ENCODE peak calls at places on chromosome 15, in eight cellular contexts. One of them, this sample, is unnamed.

GRCh38 chr15:81271761-81272644 is 51.9 kb downstream of the STARD5 start:
- DNase-seq in neural progenitor cell: no peak
- DNase-seq in BJ: no peak
- DNase-seq in pancreas: no peak
- DNase-seq in RWPE2: no peak
- DNase-seq in cardiac muscle cell: no peak
- DNase-seq in BE2C: no peak
- DNase-seq in CD8-positive, alpha-beta T cell: no peak
- DNase-seq in this sample: no peak

GRCh38 chr15:51267714-51268105 is 70.7 kb downstream of the CYP19A1 start:
- DNase-seq in pancreas: no peak
- DNase-seq in BE2C: peak; percentile 53
- DNase-seq in cardiac muscle cell: peak; percentile 26
- DNase-seq in BJ: no peak
- DNase-seq in neural progenitor cell: peak; percentile 37
- DNase-seq in RWPE2: no peak
- DNase-seq in CD8-positive, alpha-beta T cell: no peak
- DNase-seq in this sample: no peak

GRCh38 chr15:79769081-79769481 is 127.7 kb downstream of the MTHFS start:
- DNase-seq in neural progenitor cell: no peak
- DNase-seq in cardiac muscle cell: peak; percentile 8
- DNase-seq in RWPE2: no peak
- DNase-seq in pancreas: no peak
- DNase-seq in CD8-positive, alpha-beta T cell: no peak
- DNase-seq in BE2C: peak; percentile 25
- DNase-seq in BJ: no peak
- DNase-seq in this sample: no peak

GRCh38 chr15:41930221-41930866 is 36.5 kb upstream of the SPTBN5 start:
- DNase-seq in CD8-positive, alpha-beta T cell: no peak
- DNase-seq in BJ: peak; percentile 95
- DNase-seq in RWPE2: no peak
- DNase-seq in pancreas: no peak
- DNase-seq in cardiac muscle cell: no peak
- DNase-seq in neural progenitor cell: no peak
- DNase-seq in BE2C: no peak
- DNase-seq in this sample: peak; percentile 73

GRCh38 chr15:92323480-92323879 is 70.2 kb upstream of the ST8SIA2 start:
- DNase-seq in neural progenitor cell: no peak
- DNase-seq in BE2C: no peak
- DNase-seq in pancreas: no peak
- DNase-seq in cardiac muscle cell: no peak
- DNase-seq in BJ: no peak
- DNase-seq in CD8-positive, alpha-beta T cell: no peak
- DNase-seq in RWPE2: no peak
- DNase-seq in this sample: no peak

GRCh38 chr15:62904041-62904440 is 138.5 kb upstream of the TPM1 start:
- DNase-seq in neural progenitor cell: no peak
- DNase-seq in cardiac muscle cell: no peak
- DNase-seq in pancreas: no peak
- DNase-seq in BJ: no peak
- DNase-seq in BE2C: no peak
- DNase-seq in CD8-positive, alpha-beta T cell: no peak
- DNase-seq in RWPE2: no peak
- DNase-seq in this sample: no peak

GRCh38 chr15:83127547-83128150 is 20.2 kb downstream of the TM6SF1 start:
- DNase-seq in CD8-positive, alpha-beta T cell: no peak
- DNase-seq in BJ: no peak
- DNase-seq in pancreas: no peak
- DNase-seq in BE2C: no peak
- DNase-seq in RWPE2: no peak
- DNase-seq in cardiac muscle cell: no peak
- DNase-seq in neural progenitor cell: no peak
- DNase-seq in this sample: no peak

GRCh38 chr15:80449825-80450224 is 45.6 kb downstream of the ARNT2 start:
- DNase-seq in BE2C: no peak
- DNase-seq in RWPE2: no peak
- DNase-seq in neural progenitor cell: no peak
- DNase-seq in pancreas: no peak
- DNase-seq in CD8-positive, alpha-beta T cell: no peak
- DNase-seq in cardiac muscle cell: no peak
- DNase-seq in BJ: no peak
- DNase-seq in this sample: no peak

GRCh38 chr15:42608110-42608531 is 32.7 kb downstream of the STARD9 start:
- DNase-seq in RWPE2: no peak
- DNase-seq in pancreas: no peak
- DNase-seq in BE2C: peak; percentile 33
- DNase-seq in BJ: no peak
- DNase-seq in cardiac muscle cell: peak; percentile 22
- DNase-seq in neural progenitor cell: no peak
- DNase-seq in CD8-positive, alpha-beta T cell: peak; percentile 21
- DNase-seq in this sample: no peak

GRCh38 chr15:94164202-94164807 is 67.1 kb upstream of the MCTP2 start:
- DNase-seq in CD8-positive, alpha-beta T cell: peak; percentile 36
- DNase-seq in BJ: no peak
- DNase-seq in RWPE2: no peak
- DNase-seq in pancreas: no peak
- DNase-seq in cardiac muscle cell: peak; percentile 77
- DNase-seq in neural progenitor cell: peak; percentile 80
- DNase-seq in BE2C: peak; percentile 67
- DNase-seq in this sample: no peak

GRCh38 chr15:42091753-42092665 is 2.4 kb downstream of the PLA2G4D start:
- DNase-seq in neural progenitor cell: peak; percentile 37
- DNase-seq in BE2C: peak; percentile 44
- DNase-seq in cardiac muscle cell: no peak
- DNase-seq in pancreas: no peak
- DNase-seq in BJ: no peak
- DNase-seq in RWPE2: peak; percentile 84
- DNase-seq in CD8-positive, alpha-beta T cell: no peak
- DNase-seq in this sample: no peak

GRCh38 chr15:31262901-31263671 is 63.5 kb upstream of the KLF13 start:
- DNase-seq in BJ: no peak
- DNase-seq in BE2C: no peak
- DNase-seq in neural progenitor cell: no peak
- DNase-seq in CD8-positive, alpha-beta T cell: no peak
- DNase-seq in cardiac muscle cell: no peak
- DNase-seq in RWPE2: peak; percentile 45
- DNase-seq in pancreas: no peak
- DNase-seq in this sample: peak; percentile 75

GRCh38 chr15:33735637-33736247 is 232.6 kb upstream of the CHRM5 start:
- DNase-seq in BJ: no peak
- DNase-seq in neural progenitor cell: peak; percentile 72
- DNase-seq in RWPE2: no peak
- DNase-seq in pancreas: no peak
- DNase-seq in cardiac muscle cell: peak; percentile 69
- DNase-seq in CD8-positive, alpha-beta T cell: no peak
- DNase-seq in BE2C: peak; percentile 57
- DNase-seq in this sample: no peak

GRCh38 chr15:100199711-100200286 is 142.0 kb downstream of the ADAMTS17 start:
- DNase-seq in cardiac muscle cell: no peak
- DNase-seq in RWPE2: no peak
- DNase-seq in pancreas: no peak
- DNase-seq in CD8-positive, alpha-beta T cell: no peak
- DNase-seq in BE2C: no peak
- DNase-seq in BJ: no peak
- DNase-seq in neural progenitor cell: no peak
- DNase-seq in this sample: peak; percentile 60

DNA sequence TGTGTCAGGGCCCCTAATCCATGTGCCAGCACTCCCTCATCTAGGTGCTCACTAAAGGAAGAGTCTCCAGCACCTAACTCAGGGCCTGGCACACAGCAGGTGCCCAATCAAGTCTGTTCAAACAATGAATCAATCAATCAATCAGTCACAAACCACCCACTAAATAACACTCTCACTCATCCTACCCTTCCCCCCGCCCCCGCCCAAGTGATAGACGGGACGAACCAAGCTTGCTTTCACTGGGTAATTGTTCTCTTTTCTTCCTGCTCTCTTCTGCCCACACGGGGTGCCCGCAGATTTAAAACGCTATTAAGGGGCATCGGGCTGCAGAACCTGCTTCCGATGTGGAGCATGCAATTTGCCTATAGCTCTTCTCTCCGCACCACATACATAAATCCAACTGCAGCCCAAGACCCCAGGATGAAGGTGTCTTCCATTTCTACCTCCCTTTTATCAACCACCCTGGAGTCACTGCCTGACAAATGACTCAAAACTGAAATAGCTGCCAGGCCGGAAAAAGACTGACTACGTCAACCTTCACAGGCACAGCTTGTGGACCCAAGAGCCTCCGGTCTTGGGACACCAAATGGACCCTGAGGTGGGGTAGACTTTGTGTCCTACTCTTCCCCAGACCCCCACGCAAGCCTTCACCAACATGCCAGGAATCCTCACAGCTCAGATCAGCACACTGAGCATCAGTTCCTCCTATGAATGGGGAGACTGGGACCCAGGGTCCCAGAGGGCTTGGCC is 1.7 kb downstream of the KLHL25 start:
- DNase-seq in BE2C: no peak
- DNase-seq in cardiac muscle cell: no peak
- DNase-seq in pancreas: no peak
- DNase-seq in BJ: no peak
- DNase-seq in CD8-positive, alpha-beta T cell: no peak
- DNase-seq in RWPE2: no peak
- DNase-seq in neural progenitor cell: no peak
- DNase-seq in this sample: peak; percentile 36
- H3K4me3 ChIP-seq in BE2C: peak overlapping the region; percentile 87
- H3K4me3 ChIP-seq in cardiac muscle cell: peak overlapping the region; percentile 95
- H3K4me3 ChIP-seq in pancreas: peak overlapping the region; percentile 79
- H3K4me3 ChIP-seq in BJ: peak overlapping the region; percentile 68
- H3K4me3 ChIP-seq in CD8-positive, alpha-beta T cell: peak overlapping the region; percentile 86
- H3K4me3 ChIP-seq in RWPE2: peak overlapping the region; percentile 94
- H3K4me3 ChIP-seq in neural progenitor cell: peak overlapping the region; percentile 79
- H3K4me3 ChIP-seq in this sample: peak overlapping the region; percentile 71

DNA sequence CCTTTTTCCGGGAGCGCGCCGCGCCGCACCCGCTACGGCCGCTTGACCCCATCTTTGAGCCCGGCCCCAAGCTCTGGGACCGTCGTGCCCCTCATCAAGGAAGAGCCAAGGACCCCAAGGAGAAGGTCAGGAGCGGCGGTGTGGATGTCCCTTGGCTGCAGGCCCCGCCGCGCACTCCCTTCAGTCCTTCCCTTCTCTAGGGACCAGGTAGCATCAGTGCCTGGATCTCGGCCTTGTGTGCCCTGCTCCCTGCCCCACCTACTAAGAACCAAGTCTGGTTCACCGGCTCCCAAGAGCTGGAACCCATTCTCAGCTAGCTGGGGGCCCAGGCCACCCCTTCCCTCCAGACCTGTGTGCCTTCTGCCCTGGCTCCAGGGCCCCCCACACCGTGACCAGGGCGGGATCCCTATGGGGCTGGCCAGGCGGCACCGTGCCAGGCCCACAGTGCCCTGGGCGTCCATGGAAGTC is 69.3 kb upstream of the CGNL1 start:
- DNase-seq in RWPE2: no peak
- DNase-seq in neural progenitor cell: no peak
- DNase-seq in cardiac muscle cell: no peak
- DNase-seq in CD8-positive, alpha-beta T cell: no peak
- DNase-seq in BJ: no peak
- DNase-seq in BE2C: no peak
- DNase-seq in pancreas: no peak
- DNase-seq in this sample: no peak
- H3K4me3 ChIP-seq in RWPE2: peak overlapping the region; percentile 25
- H3K4me3 ChIP-seq in neural progenitor cell: peak overlapping the region; percentile 46
- H3K4me3 ChIP-seq in cardiac muscle cell: peak overlapping the region; percentile 21
- H3K4me3 ChIP-seq in CD8-positive, alpha-beta T cell: no peak overlapping the region
- H3K4me3 ChIP-seq in BJ: peak overlapping the region; percentile 48
- H3K4me3 ChIP-seq in BE2C: peak overlapping the region; percentile 72
- H3K4me3 ChIP-seq in pancreas: peak overlapping the region; percentile 48
- H3K4me3 ChIP-seq in this sample: peak overlapping the region; percentile 53

GRCh38 chr15:38255690-38256089 is 3.1 kb downstream of the SPRED1 start:
- DNase-seq in neural progenitor cell: no peak
- DNase-seq in cardiac muscle cell: no peak
- DNase-seq in BE2C: no peak
- DNase-seq in pancreas: no peak
- DNase-seq in RWPE2: no peak
- DNase-seq in CD8-positive, alpha-beta T cell: no peak
- DNase-seq in BJ: no peak
- DNase-seq in this sample: no peak
- H3K4me3 ChIP-seq in neural progenitor cell: peak overlapping the region; percentile 80
- H3K4me3 ChIP-seq in cardiac muscle cell: peak overlapping the region; percentile 92
- H3K4me3 ChIP-seq in BE2C: peak overlapping the region; percentile 62
- H3K4me3 ChIP-seq in pancreas: peak overlapping the region; percentile 95
- H3K4me3 ChIP-seq in RWPE2: peak overlapping the region; percentile 76
- H3K4me3 ChIP-seq in CD8-positive, alpha-beta T cell: no peak overlapping the region
- H3K4me3 ChIP-seq in BJ: peak overlapping the region; percentile 94
- H3K4me3 ChIP-seq in this sample: peak overlapping the region; percentile 92

GRCh38 chr15:76340802-76341365 is 4.3 kb downstream of the ISL2 start:
- DNase-seq in cardiac muscle cell: peak; percentile 62
- DNase-seq in neural progenitor cell: peak; percentile 83
- DNase-seq in RWPE2: no peak
- DNase-seq in pancreas: peak; percentile 86
- DNase-seq in BJ: no peak
- DNase-seq in BE2C: peak; percentile 73
- DNase-seq in CD8-positive, alpha-beta T cell: no peak
- DNase-seq in this sample: no peak
- H3K4me3 ChIP-seq in cardiac muscle cell: peak overlapping the region; percentile 14
- H3K4me3 ChIP-seq in neural progenitor cell: peak overlapping the region; percentile 31
- H3K4me3 ChIP-seq in RWPE2: no peak overlapping the region
- H3K4me3 ChIP-seq in pancreas: peak overlapping the region; percentile 45
- H3K4me3 ChIP-seq in BJ: peak overlapping the region; percentile 74
- H3K4me3 ChIP-seq in BE2C: peak overlapping the region; percentile 43
- H3K4me3 ChIP-seq in CD8-positive, alpha-beta T cell: peak overlapping the region; percentile 61
- H3K4me3 ChIP-seq in this sample: no peak overlapping the region

GRCh38 chr15:69883306-69883705 is 214.4 kb downstream of the TLE3 start:
- DNase-seq in neural progenitor cell: no peak
- DNase-seq in BE2C: no peak
- DNase-seq in BJ: no peak
- DNase-seq in cardiac muscle cell: no peak
- DNase-seq in pancreas: no peak
- DNase-seq in CD8-positive, alpha-beta T cell: no peak
- DNase-seq in RWPE2: no peak
- DNase-seq in this sample: no peak
- H3K4me3 ChIP-seq in neural progenitor cell: no peak overlapping the region
- H3K4me3 ChIP-seq in BE2C: no peak overlapping the region
- H3K4me3 ChIP-seq in BJ: no peak overlapping the region
- H3K4me3 ChIP-seq in cardiac muscle cell: no peak overlapping the region
- H3K4me3 ChIP-seq in pancreas: no peak overlapping the region
- H3K4me3 ChIP-seq in CD8-positive, alpha-beta T cell: no peak overlapping the region
- H3K4me3 ChIP-seq in RWPE2: no peak overlapping the region
- H3K4me3 ChIP-seq in this sample: no peak overlapping the region

This sample was measured in kidney.